ENCODE peak calls at places on chromosomes 7 and 10, in six cellular contexts. G is lung, F is endothelial cell of umbilical vein, Z is body of pancreas, J is keratinocyte, P is tibial nerve. D is an unnamed sample.

GRCh38 chr10:123538401-123539320 is 127.5 kb upstream of the GPR26 start:
- DNase-seq in P (no peak), F (no peak), J (no peak), G (no peak), Z (no peak), D (no peak)

GRCh38 chr7:33706666-33707194 is 198.6 kb upstream of the BMPER start:
- DNase-seq in G (no peak), P (no peak), F (peak; percentile 27), Z (no peak), J (no peak), D (no peak)

GRCh38 chr10:93876391-93876790 is 17.4 kb upstream of the SLC35G1 start:
- DNase-seq in P (no peak), Z (no peak), F (no peak), G (no peak), J (no peak), D (no peak)

GRCh38 chr10:120738658-120739057 is 112.5 kb upstream of the WDR11 start:
- DNase-seq in G (no peak), P (no peak), J (no peak), F (no peak), Z (no peak), D (no peak)

GRCh38 chr7:107506683-107507339 is 37.0 kb downstream of the GPR22 start:
- DNase-seq in P (peak; percentile 7), Z (peak; percentile 82), F (peak; percentile 58), G (peak; percentile 63), J (peak; percentile 50), D (peak; percentile 74)

GRCh38 chr7:18590744-18591340 is 95.3 kb downstream of the HDAC9 start:
- DNase-seq in P (no peak), F (peak; percentile 59), G (no peak), J (no peak), Z (no peak), D (no peak)

GRCh38 chr10:122249303-122249850 is 21.7 kb upstream of the BTBD16 start:
- DNase-seq in J (no peak), Z (no peak), F (no peak), G (no peak), P (no peak), D (no peak)

GRCh38 chr7:148556892-148557291 is 33.7 kb upstream of the C7orf33 start:
- DNase-seq in Z (no peak), J (no peak), G (no peak), P (no peak), F (no peak), D (peak; percentile 49)

GRCh38 chr7:107953924-107954303 is 49.0 kb downstream of the LAMB1 start:
- DNase-seq in Z (no peak), G (no peak), P (no peak), F (no peak), J (no peak), D (no peak)

GRCh38 chr10:119022846-119023552 is 6.5 kb upstream of the NANOS1 start:
- DNase-seq in F (no peak), G (no peak), P (no peak), J (no peak), Z (no peak), D (no peak)

GRCh38 chr7:44056681-44057080 is 8.7 kb downstream of the PGAM2 start:
- DNase-seq in P (no peak), F (no peak), G (no peak), J (no peak), Z (no peak), D (no peak)

GRCh38 chr10:109886037-109886787 is 37.1 kb downstream of the XPNPEP1 start:
- DNase-seq in F (no peak), J (no peak), Z (no peak), G (no peak), P (no peak), D (no peak)

GRCh38 chr10:117804470-117805011 is 242.2 kb downstream of the RAB11FIP2 start:
- DNase-seq in F (no peak), J (no peak), Z (no peak), G (no peak), P (no peak), D (peak; percentile 93)

GRCh38 chr7:144410441-144410840 is 6.9 kb upstream of the NOBOX start:
- DNase-seq in G (no peak), F (no peak), P (no peak), J (no peak), Z (no peak), D (no peak)

GRCh38 chr7:25407932-25408480 is 179.7 kb upstream of the NPVF start:
- DNase-seq in P (no peak), J (no peak), F (no peak), Z (no peak), G (no peak), D (no peak)

GRCh38 chr10:93947055-93947454 is 46.7 kb upstream of the PLCE1 start:
- DNase-seq in Z (no peak), J (no peak), F (no peak), P (no peak), G (no peak), D (no peak)

GRCh38 chr10:76082232-76082631 is 650.8 kb downstream of the LRMDA start:
- DNase-seq in J (no peak), P (no peak), G (no peak), F (no peak), Z (no peak), D (peak; percentile 82)

GRCh38 chr10:133187091-133187905 is 27.3 kb downstream of the KNDC1 start:
- DNase-seq in P (no peak), J (no peak), G (no peak), Z (no peak), F (no peak), D (peak; percentile 3)

GRCh38 chr10:11824376-11824775 is 1.2 kb downstream of the PROSER2 start:
- DNase-seq in G (no peak), P (no peak), F (peak; percentile 31), J (no peak), Z (no peak), D (no peak)

GRCh38 chr10:102421645-102422585 is 1.3 kb downstream of the FBXL15 start:
- DNase-seq in P (no peak), G (peak; percentile 72), F (peak; percentile 21), Z (peak; percentile 73), J (no peak), D (peak; percentile 62)

GRCh38 chr10:70886921-70887665 is 1.3 kb downstream of the PCBD1 start:
- DNase-seq in P (no peak), G (no peak), J (no peak), Z (no peak), F (no peak), D (no peak)

GRCh38 chr10:117454502-117454901 is 79.3 kb upstream of the PDZD8 start:
- DNase-seq in F (peak; percentile 32), G (no peak), P (no peak), J (no peak), Z (no peak), D (no peak)

GRCh38 chr10:29555746-29556481 is 78.9 kb downstream of the SVIL start:
- DNase-seq in F (no peak), G (no peak), J (no peak), Z (no peak), P (no peak), D (no peak)

GRCh38 chr7:128705891-128706333 is 33.2 kb upstream of the CALU start:
- DNase-seq in Z (no peak), J (peak; percentile 69), G (no peak), P (no peak), F (peak; percentile 7), D (no peak)

GRCh38 chr7:27191081-27191715 is 6.2 kb upstream of the HOXA11 start:
- DNase-seq in P (no peak), F (no peak), J (no peak), G (no peak), Z (peak; percentile 8), D (no peak)
- H3K4me1 ChIP-seq in P (peaks cover 42% of the 10 kb centered on the region), F (peaks cover 36% of the 10 kb centered on the region), J (peaks cover 6% of the 10 kb centered on the region), G (peaks cover 25% of the 10 kb centered on the region), Z (peaks cover 37% of the 10 kb centered on the region), D (no peaks in the 10 kb centered on the region)

DNA sequence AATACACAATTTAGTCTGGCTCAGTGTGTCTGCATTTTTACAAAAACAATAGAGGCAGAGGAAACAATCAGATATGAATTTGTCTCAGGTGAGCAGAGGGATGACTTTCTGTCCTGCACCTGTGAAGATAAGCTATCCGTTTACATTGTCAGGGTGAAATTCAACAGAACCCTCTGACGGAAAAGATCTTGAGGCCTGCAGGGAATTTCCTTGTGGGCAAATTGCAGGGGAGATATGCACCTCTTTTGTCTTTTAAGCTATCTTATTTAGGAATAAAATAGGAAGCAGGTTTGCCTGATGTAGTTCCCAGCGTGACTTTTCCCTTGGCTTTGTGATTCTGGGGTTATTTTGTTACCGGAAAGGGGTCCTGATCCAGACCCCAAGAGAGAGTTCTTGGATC is 325.1 kb downstream of the GALNT17 start:
- DNase-seq in Z (no peak), J (no peak), P (no peak), F (no peak), G (no peak), D (no peak)
- H3K27ac ChIP-seq in Z (no peak overlapping the region), J (no peak overlapping the region), P (no peak overlapping the region), F (no peak overlapping the region), G (no peak overlapping the region), D (no peak overlapping the region)

GRCh38 chr7:142782922-142783900 is 12.4 kb downstream of the PRSS2 start:
- DNase-seq in P (peak; percentile 83), F (peak; percentile 88), J (peak; percentile 73), G (peak; percentile 78), Z (peak; percentile 96), D (peak; percentile 88)
- H3K4me3 ChIP-seq in P (peak overlapping the region; percentile 31), F (peak overlapping the region; percentile 32), J (peak overlapping the region; percentile 60), G (no peak overlapping the region), Z (no peak overlapping the region), D (peak overlapping the region; percentile 35)

DNA sequence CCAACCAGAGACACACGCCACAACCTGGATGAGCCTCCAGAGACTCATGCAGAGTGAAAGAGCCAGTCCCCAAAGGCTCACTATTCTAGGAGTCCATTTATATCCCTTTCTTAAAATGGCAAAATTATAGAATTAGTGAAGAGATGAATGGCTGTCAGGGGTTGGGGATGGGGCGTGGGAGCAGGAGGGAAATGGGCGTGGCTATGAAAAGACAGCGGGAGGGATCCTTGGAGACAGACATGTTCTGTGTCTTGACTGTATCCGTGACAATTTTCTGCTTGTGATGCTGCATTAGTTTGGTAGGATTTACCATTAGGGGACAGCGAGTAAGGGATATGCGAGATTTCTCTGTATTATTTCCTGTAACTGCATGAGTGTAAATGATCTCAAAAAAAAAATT is 33.0 kb downstream of the FAM53B start:
- DNase-seq in F (no peak), J (no peak), P (no peak), Z (no peak), G (no peak), D (no peak)
- H3K4me1 ChIP-seq in F (peaks cover 12% of the 10 kb centered on the region), J (peaks cover 13% of the 10 kb centered on the region), P (peaks cover 92% of the 10 kb centered on the region), Z (peaks cover 26% of the 10 kb centered on the region), G (peaks cover 49% of the 10 kb centered on the region), D (peaks cover 32% of the 10 kb centered on the region)

GRCh38 chr10:17216217-17216900 is 11.7 kb upstream of the VIM start:
- DNase-seq in J (no peak), F (peak; percentile 98), G (no peak), Z (no peak), P (no peak), D (peak; percentile 24)

GRCh38 chr10:17214991-17215781 is 12.9 kb upstream of the VIM start:
- DNase-seq in G (no peak), F (peak; percentile 60), J (no peak), Z (peak; percentile 47), P (no peak), D (no peak)

GRCh38 chr10:17217661-17218306 is 10.3 kb upstream of the VIM start:
- DNase-seq in G (no peak), F (no peak), Z (no peak), P (no peak), J (no peak), D (no peak)

GRCh38 chr10:17215782-17216122 is 12.3 kb upstream of the VIM start:
- DNase-seq in J (no peak), G (no peak), F (no peak), P (no peak), Z (no peak), D (no peak)

GRCh38 chr10:17216901-17217395 is 11.1 kb upstream of the VIM start:
- DNase-seq in Z (no peak), G (no peak), J (no peak), P (no peak), F (no peak), D (no peak)
- H3K27ac ChIP-seq in Z (no peak overlapping the region), G (peak overlapping the region; percentile 95), J (peak overlapping the region; percentile 96), P (peak overlapping the region; percentile 68), F (peak overlapping the region; percentile 99), D (peak overlapping the region; percentile 16)

D was measured in small intestine.